ENCODE peak calls at places on chromosomes 1 and 21, in five cellular contexts. X, V, B, G and P are unnamed samples.
A peak's percentile ranks its signal among the peaks of the same experiment; 100 is the strongest.

GRCh38 chr1:40079774-40080390 is 17.2 kb downstream of the PPT1 start:
- DNase-seq in X (no peak), V (no peak), B (no peak), G (no peak), P (no peak)

GRCh38 chr1:55074455-55074854 is 35.1 kb downstream of the PCSK9 start:
- DNase-seq in X (no peak), V (no peak), B (no peak), G (no peak), P (no peak)

GRCh38 chr1:66840929-66841328 is 39.9 kb upstream of the INSL5 start:
- DNase-seq in X (no peak), V (no peak), B (no peak), G (no peak), P (no peak)

GRCh38 chr1:153933955-153934354 is 11.2 kb upstream of the GATAD2B start:
- DNase-seq in X (no peak), V (no peak), B (no peak), G (no peak), P (no peak)

GRCh38 chr1:230618537-230618936 is 23.7 kb upstream of the COG2 start:
- DNase-seq in X (no peak), V (no peak), B (no peak), G (no peak), P (no peak)

GRCh38 chr1:237863234-237863633 is 27.5 kb downstream of the ZP4 start:
- DNase-seq in X (no peak), V (no peak), B (no peak), G (no peak), P (no peak)

GRCh38 chr1:108050911-108051624 is 86.1 kb upstream of the VAV3 start:
- DNase-seq in X (no peak), V (no peak), B (no peak), G (no peak), P (no peak)

GRCh38 chr1:226972931-226973330 is 32.8 kb downstream of the COQ8A start:
- DNase-seq in X (peak; percentile 64), V (no peak), B (no peak), G (no peak), P (no peak)

GRCh38 chr1:116478621-116479020 is 92.2 kb downstream of the CD58 start:
- DNase-seq in X (no peak), V (no peak), B (no peak), G (no peak), P (no peak)

GRCh38 chr1:10045480-10046355 is 13.0 kb downstream of the UBE4B start:
- DNase-seq in X (no peak), V (no peak), B (no peak), G (no peak), P (peak; percentile 70)

GRCh38 chr1:93815738-93816110 is 63.3 kb downstream of the DNTTIP2 start:
- DNase-seq in X (no peak), V (no peak), B (no peak), G (no peak), P (no peak)

GRCh38 chr1:224696891-224697765 is 81.0 kb downstream of the CNIH3 start:
- DNase-seq in X (no peak), V (no peak), B (no peak), G (no peak), P (no peak)

GRCh38 chr1:204127597-204128242 is 24.1 kb downstream of the ETNK2 start:
- DNase-seq in X (peak; percentile 59), V (peak; percentile 81), B (peak; percentile 74), G (no peak), P (peak; percentile 48)

GRCh38 chr21:33642027-33642895 is at the start of gene ITSN1:
- DNase-seq in X (peak; percentile 100), V (peak; percentile 98), B (peak; percentile 100), G (peak; percentile 99), P (peak; percentile 99)
- TF ChIP-seq POLR2A in X (peak; percentile 60), V (peak; percentile 79), B (peak; percentile 88), G (peak; percentile 52), P (no peak)

GRCh38 chr1:50969611-50970507 is at the start of gene CDKN2C:
- DNase-seq in X (peak; percentile 80), V (peak; percentile 79), B (peak; percentile 65), G (no peak), P (peak; percentile 86)
- TF ChIP-seq POLR2A in X (no peak), V (no peak), B (peak; percentile 80), G (peak; percentile 70), P (peak; percentile 95)

GRCh38 chr1:26060832-26061574 is 6.4 kb downstream of the TRIM63 start:
- DNase-seq in X (no peak), V (no peak), B (no peak), G (no peak), P (no peak)
- TF ChIP-seq POLR2A in X (no peak), V (no peak), B (no peak), G (no peak), P (no peak)

GRCh38 chr1:235006816-235007215 is 121.8 kb downstream of the TOMM20 start:
- DNase-seq in X (no peak), V (no peak), B (no peak), G (no peak), P (no peak)
- TF ChIP-seq POLR2A in X (no peak), V (no peak), B (no peak), G (no peak), P (no peak)

DNA sequence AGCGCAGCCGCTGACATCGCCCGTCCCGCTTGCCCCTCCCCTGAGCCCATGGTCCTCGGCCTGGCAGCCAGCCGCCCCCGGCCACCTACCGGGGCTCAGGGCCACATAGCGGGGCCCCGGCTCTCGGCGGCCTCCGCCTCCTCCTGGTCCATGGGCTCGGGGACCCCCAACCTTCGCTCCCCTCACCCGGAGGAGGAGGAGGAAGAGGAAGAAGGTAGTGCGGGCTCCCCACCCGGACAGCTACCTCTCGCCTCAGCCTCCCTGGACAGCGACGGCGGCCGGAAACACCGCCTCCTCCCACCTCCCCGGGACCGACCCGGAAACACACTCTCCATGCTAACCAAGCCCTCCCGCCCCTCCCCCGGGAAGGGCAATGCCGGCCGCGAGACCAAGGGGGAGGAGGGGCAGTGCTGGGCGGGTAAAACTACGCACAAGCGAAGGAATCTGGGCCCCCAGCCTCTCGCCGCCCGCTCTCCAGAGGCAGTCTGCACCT is at the start of gene KIAA0319L:
- DNase-seq in X (peak; percentile 92), V (peak; percentile 56), B (peak; percentile 87), G (no peak), P (peak; percentile 93)
- TF ChIP-seq POLR2A in X (no peak), V (peak; percentile 61), B (peak; percentile 11), G (peak; percentile 88), P (peak; percentile 57)